ENCODE peak calls at places on chromosomes 5 and 9, in five cellular contexts. One of them, this sample, is unnamed.

GRCh38 chr5:27129926-27130325 is 91.5 kb upstream of the CDH9 start:
- DNase-seq in T-helper 2 cell: no peak
- DNase-seq in astrocyte of the spinal cord: no peak
- DNase-seq in HEK293T: no peak
- DNase-seq in activated T-helper 9 cell treated with anti-CD3 and anti-CD28 coated beads, Interleukin-2, amount 50 U/mL, for 16 hours: no peak
- DNase-seq in this sample: no peak

GRCh38 chr5:115507682-115508081 is 36.9 kb downstream of the FEM1C start:
- DNase-seq in T-helper 2 cell: no peak
- DNase-seq in HEK293T: no peak
- DNase-seq in astrocyte of the spinal cord: peak; percentile 44
- DNase-seq in activated T-helper 9 cell treated with anti-CD3 and anti-CD28 coated beads, Interleukin-2, amount 50 U/mL, for 16 hours: no peak
- DNase-seq in this sample: no peak

GRCh38 chr9:128057724-128058409 is 9.3 kb downstream of the NAIF1 start:
- DNase-seq in activated T-helper 9 cell treated with anti-CD3 and anti-CD28 coated beads, Interleukin-2, amount 50 U/mL, for 16 hours: no peak
- DNase-seq in HEK293T: no peak
- DNase-seq in astrocyte of the spinal cord: no peak
- DNase-seq in T-helper 2 cell: no peak
- DNase-seq in this sample: no peak

GRCh38 chr9:75087279-75087823 is 604 bp downstream of the NMRK1 start:
- DNase-seq in activated T-helper 9 cell treated with anti-CD3 and anti-CD28 coated beads, Interleukin-2, amount 50 U/mL, for 16 hours: peak; percentile 33
- DNase-seq in astrocyte of the spinal cord: peak; percentile 63
- DNase-seq in T-helper 2 cell: peak; percentile 80
- DNase-seq in HEK293T: peak; percentile 18
- DNase-seq in this sample: no peak

GRCh38 chr9:134371731-134372130 is 45.5 kb downstream of the RXRA start:
- DNase-seq in T-helper 2 cell: no peak
- DNase-seq in activated T-helper 9 cell treated with anti-CD3 and anti-CD28 coated beads, Interleukin-2, amount 50 U/mL, for 16 hours: no peak
- DNase-seq in astrocyte of the spinal cord: no peak
- DNase-seq in HEK293T: no peak
- DNase-seq in this sample: no peak

GRCh38 chr9:122941560-122942234 is 877 bp downstream of the RABGAP1 start:
- DNase-seq in HEK293T: no peak
- DNase-seq in T-helper 2 cell: no peak
- DNase-seq in activated T-helper 9 cell treated with anti-CD3 and anti-CD28 coated beads, Interleukin-2, amount 50 U/mL, for 16 hours: no peak
- DNase-seq in astrocyte of the spinal cord: peak; percentile 58
- DNase-seq in this sample: peak; percentile 39

GRCh38 chr9:69931340-69931739 is 110.7 kb downstream of the CFAP95 start:
- DNase-seq in T-helper 2 cell: no peak
- DNase-seq in HEK293T: peak; percentile 10
- DNase-seq in astrocyte of the spinal cord: no peak
- DNase-seq in activated T-helper 9 cell treated with anti-CD3 and anti-CD28 coated beads, Interleukin-2, amount 50 U/mL, for 16 hours: no peak
- DNase-seq in this sample: no peak

GRCh38 chr9:134726722-134727034 is 85.1 kb downstream of the COL5A1 start:
- DNase-seq in T-helper 2 cell: no peak
- DNase-seq in HEK293T: no peak
- DNase-seq in astrocyte of the spinal cord: no peak
- DNase-seq in activated T-helper 9 cell treated with anti-CD3 and anti-CD28 coated beads, Interleukin-2, amount 50 U/mL, for 16 hours: no peak
- DNase-seq in this sample: no peak

GRCh38 chr5:24363789-24364534 is 280.8 kb downstream of the CDH10 start:
- DNase-seq in T-helper 2 cell: no peak
- DNase-seq in astrocyte of the spinal cord: no peak
- DNase-seq in activated T-helper 9 cell treated with anti-CD3 and anti-CD28 coated beads, Interleukin-2, amount 50 U/mL, for 16 hours: no peak
- DNase-seq in HEK293T: no peak
- DNase-seq in this sample: no peak

This sample was measured in astrocyte of the cerebellum.